ENCODE peak calls at places on chromosome 1, in five cellular contexts. U is trophoblast cell, O is neuronal stem cell, C is mesenchymal stem cell, J is IMR-90. D is an unnamed sample.

GRCh38 chr1:179955318-179955638 is 668 bp downstream of the CEP350 start:
- DNase-seq in U (peak), O (no peak), C (peak), J (peak), D (peak)

GRCh38 chr1:3652538-3653285 is 396 bp downstream of the TP73 start:
- DNase-seq in U (no peak), O (no peak), C (no peak), J (no peak), D (peak)

GRCh38 chr1:161885013-161885412 is 118.9 kb downstream of the ATF6 start:
- DNase-seq in U (no peak), O (no peak), C (peak), J (peak), D (no peak)

GRCh38 chr1:98086156-98086555 is 165.3 kb upstream of the DPYD start:
- DNase-seq in U (no peak), O (no peak), C (peak), J (peak), D (peak)

GRCh38 chr1:31771891-31772668 is 7.9 kb upstream of the ADGRB2 start:
- DNase-seq in U (no peak), O (no peak), C (peak), J (peak), D (no peak)

GRCh38 chr1:227429447-227430359 is 111.4 kb upstream of the CDC42BPA start:
- DNase-seq in U (peak), O (no peak), C (peak), J (peak), D (no peak)

GRCh38 chr1:244778356-244778755 is 57.1 kb upstream of the COX20 start:
- DNase-seq in U (no peak), O (no peak), C (peak), J (peak), D (no peak)

GRCh38 chr1:151989131-151989868 is 4.4 kb downstream of the S100A10 start:
- DNase-seq in U (peak), O (no peak), C (peak), J (peak), D (no peak)

GRCh38 chr1:85578321-85579295 is 2.0 kb upstream of the CCN1 start:
- DNase-seq in U (peak), O (no peak), C (peak), J (peak), D (no peak)

GRCh38 chr1:236823559-236823958 is 28.5 kb downstream of the MTR start:
- DNase-seq in U (no peak), O (no peak), C (no peak), J (no peak), D (no peak)

GRCh38 chr1:236821111-236821625 is 26.1 kb downstream of the MTR start:
- DNase-seq in U (no peak), O (no peak), C (no peak), J (no peak), D (no peak)

GRCh38 chr1:236815941-236816340 is 20.8 kb downstream of the MTR start:
- DNase-seq in U (no peak), O (no peak), C (no peak), J (no peak), D (peak)

GRCh38 chr1:236819856-236820255 is 24.8 kb downstream of the MTR start:
- DNase-seq in U (no peak), O (no peak), C (no peak), J (no peak), D (no peak)
- H3K4me3 ChIP-seq in U (no peak), O (no peak), C (no peak), J (no peak), D (no peak)

DNA sequence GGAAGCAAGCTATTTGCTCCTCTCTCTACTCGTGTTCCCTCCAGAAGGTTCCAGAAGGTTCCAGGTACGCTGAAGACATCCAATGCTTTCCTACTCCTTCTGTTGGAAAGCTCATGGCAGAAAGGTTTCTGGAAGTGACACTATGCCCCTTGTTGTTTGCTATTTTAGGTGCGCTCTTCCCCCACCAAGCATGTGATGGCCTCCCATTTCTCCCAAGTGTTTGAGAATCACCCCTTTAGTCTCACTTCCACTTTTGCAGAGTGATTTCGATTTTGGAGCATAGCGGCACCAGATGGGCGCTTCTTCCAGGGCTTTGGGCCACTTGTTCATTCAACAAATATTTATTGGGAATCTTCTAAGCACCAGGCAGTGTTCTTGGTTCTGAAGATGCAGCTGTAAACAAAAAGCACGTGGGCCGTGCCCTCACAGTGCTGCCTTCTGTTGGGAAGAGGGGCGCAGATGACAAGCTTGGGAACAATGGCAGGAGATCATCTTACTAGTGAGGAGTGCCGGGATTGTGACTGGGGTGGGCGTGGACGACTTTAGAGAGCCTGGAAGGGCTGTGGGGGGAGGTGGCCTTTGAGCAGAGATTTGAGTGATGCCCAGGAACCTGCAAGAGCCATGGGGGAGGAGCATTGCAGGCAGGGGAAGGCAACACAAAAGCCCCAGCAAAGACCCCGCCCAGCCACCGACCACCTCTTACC is 43.0 kb upstream of the TARDBP start:
- DNase-seq in U (no peak), O (peak), C (no peak), J (no peak), D (peak)
- H2BK120ac ChIP-seq in U (no peak), O (no peak), C (no peak), J (no peak), D (no peak)

GRCh38 chr1:113040718-113041412 is 32.1 kb upstream of the LRIG2 start:
- DNase-seq in U (no peak), O (no peak), C (no peak), J (no peak), D (peak)
- H2BK5ac ChIP-seq in U (no peak), O (no peak), C (no peak), J (no peak), D (peak)

GRCh38 chr1:211811848-211812247 is 18.7 kb downstream of the LPGAT1 start:
- DNase-seq in U (no peak), O (no peak), C (no peak), J (no peak), D (no peak)
- H3K4me3 ChIP-seq in U (no peak), O (no peak), C (no peak), J (no peak), D (no peak)

DNA sequence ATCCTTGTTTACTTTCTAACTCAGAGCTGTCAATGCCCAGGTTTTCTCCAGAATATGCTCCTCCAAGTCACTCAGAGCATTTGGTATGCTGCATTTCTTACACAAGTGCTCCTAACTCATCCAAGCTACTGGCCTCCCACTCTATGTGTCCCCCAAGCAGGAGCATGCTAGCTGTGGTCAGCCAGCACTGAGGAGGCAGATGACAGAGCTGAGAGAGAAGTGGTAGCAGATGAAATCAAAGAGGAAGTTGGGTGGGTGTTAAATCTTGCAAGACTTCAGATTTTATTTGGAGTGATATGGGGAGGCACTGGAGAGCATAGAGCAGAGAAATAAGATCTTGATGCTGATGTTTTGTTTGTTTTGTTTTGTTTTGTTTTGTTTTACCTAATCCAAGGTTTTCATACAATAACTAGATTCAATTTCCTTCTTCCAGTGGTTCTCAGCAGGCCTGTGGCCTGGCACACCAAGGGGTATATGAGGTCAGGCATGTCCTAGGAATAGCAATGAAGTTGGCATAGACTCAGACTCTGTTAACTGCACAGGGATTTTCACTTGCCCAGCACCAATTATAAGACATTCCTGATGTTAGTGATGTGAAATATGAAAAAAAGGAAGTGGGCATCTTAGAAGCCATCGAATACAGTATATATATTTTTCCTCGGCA is 3.1 kb upstream of the PGBD5 start:
- DNase-seq in U (no peak), O (no peak), C (no peak), J (no peak), D (no peak)
- H2BK120ac ChIP-seq in U (no peak), O (no peak), C (no peak), J (no peak), D (no peak)

DNA sequence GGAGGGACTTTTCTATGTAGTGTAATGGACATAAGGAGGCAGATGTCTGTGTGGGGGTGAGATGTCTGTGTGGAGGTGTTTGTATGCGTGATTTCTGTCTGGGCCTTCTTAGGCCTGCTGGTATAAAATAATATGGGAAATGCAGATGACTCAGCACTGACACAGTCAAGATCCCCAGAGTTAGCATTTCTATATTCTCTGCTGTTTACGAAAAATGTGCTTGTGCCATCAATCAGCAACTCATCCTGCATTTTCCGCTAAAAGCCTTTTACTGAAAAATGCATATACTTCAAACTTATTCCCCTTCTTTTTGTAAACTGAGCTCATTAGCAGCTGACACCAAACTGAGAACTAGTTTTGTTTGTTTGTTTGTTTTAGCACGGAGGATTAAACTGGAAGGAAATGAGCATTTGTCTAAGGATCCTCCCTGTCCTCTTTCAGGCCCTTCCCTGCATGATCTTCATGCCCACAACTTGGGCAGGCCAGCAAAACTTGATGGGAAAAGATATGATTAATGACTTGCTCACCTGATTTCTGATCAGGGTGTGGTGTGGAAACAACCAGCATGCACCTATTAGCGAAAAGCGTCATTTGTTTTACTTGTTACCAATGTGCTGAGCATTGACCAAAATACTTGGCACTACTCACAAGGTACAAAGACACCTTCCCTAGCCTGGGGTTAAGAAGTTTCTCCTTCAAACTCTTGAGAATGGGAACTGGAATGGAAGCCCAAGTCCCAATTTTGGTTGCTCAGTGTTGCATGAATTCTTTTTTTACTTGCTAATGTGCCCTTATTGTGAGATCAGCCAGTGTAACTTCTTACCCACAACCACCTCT is 77.4 kb downstream of the NDUFS5 start:
- DNase-seq in U (peak), O (no peak), C (peak), J (peak), D (no peak)
- H2BK5ac ChIP-seq in U (no peak), O (no peak), C (peak), J (peak), D (no peak)